ENCODE peak calls at places on chromosome 19, in eight cellular contexts. T is NCI-H460; L is heart left ventricle; Q is T-helper 9 cell; E is ELR; B is GF-D8; W is heart right ventricle; V is stimulated activated CD4-positive, alpha-beta T cell treated with anti-CD3 and anti-CD28 coated beads, Interleukin-1b, Interleukin-23, amount 100 ng/mL, for 24 hours. Z is an unnamed sample.

GRCh38 chr19:32605544-32605943 is 24.6 kb downstream of the PDCD5 start:
- DNase-seq in Q (no peak), T (no peak), L (no peak), W (no peak), V (no peak), E (no peak), B (no peak), Z (no peak)

GRCh38 chr19:2512523-2513431 is 36.9 kb downstream of the GADD45B start:
- DNase-seq in L (no peak), V (no peak), Q (no peak), W (no peak), B (no peak), T (no peak), E (no peak), Z (no peak)

GRCh38 chr19:17829855-17830566 is 8.7 kb upstream of the INSL3 start:
- DNase-seq in T (peak), Q (no peak), B (no peak), E (no peak), W (no peak), L (no peak), V (no peak), Z (peak)

GRCh38 chr19:40539070-40539469 is 37.6 kb upstream of the SHKBP1 start:
- DNase-seq in E (peak), W (no peak), T (no peak), L (no peak), V (no peak), B (no peak), Q (no peak), Z (no peak)

GRCh38 chr19:10603084-10603872 is 16.2 kb upstream of the AP1M2 start:
- DNase-seq in V (peak), L (peak), Q (peak), B (peak), E (peak), W (peak), T (no peak), Z (no peak)

GRCh38 chr19:34282611-34283519 is 28.5 kb downstream of the GARRE1 start:
- DNase-seq in E (no peak), Q (no peak), V (no peak), B (no peak), W (no peak), T (no peak), L (no peak), Z (no peak)

GRCh38 chr19:49362926-49363264 is 679 bp upstream of the TEAD2 start:
- DNase-seq in B (no peak), Q (no peak), E (peak), L (peak), V (no peak), T (no peak), W (peak), Z (no peak)

GRCh38 chr19:43300876-43301765 is 31.8 kb upstream of the PSG9 start:
- DNase-seq in L (no peak), T (no peak), V (no peak), W (no peak), E (peak), B (no peak), Q (no peak), Z (no peak)

GRCh38 chr19:14248578-14249011 is 42.6 kb upstream of the ADGRL1 start:
- DNase-seq in E (peak), W (peak), V (peak), T (no peak), B (no peak), Q (peak), L (peak), Z (peak)

GRCh38 chr19:54470991-54471782 is 1.9 kb downstream of the CDC42EP5 start:
- DNase-seq in Q (no peak), E (no peak), B (no peak), L (peak), W (peak), T (no peak), V (no peak), Z (no peak)

GRCh38 chr19:15641901-15642491 is 1.3 kb downstream of the CYP4F3 start:
- DNase-seq in L (no peak), T (no peak), V (no peak), W (no peak), Q (no peak), E (no peak), B (peak), Z (no peak)

GRCh38 chr19:776549-776948 is 20.7 kb upstream of the PTBP1 start:
- DNase-seq in T (no peak), V (no peak), E (no peak), B (no peak), W (no peak), Q (no peak), L (no peak), Z (no peak)

GRCh38 chr19:51294977-51295375 is 16.5 kb upstream of the IGLON5 start:
- DNase-seq in W (no peak), T (no peak), Q (no peak), L (no peak), V (no peak), B (no peak), E (no peak), Z (no peak)

GRCh38 chr19:48751835-48752510 is 468 bp downstream of the FUT1 start:
- DNase-seq in Q (no peak), V (no peak), T (no peak), L (no peak), W (no peak), E (no peak), B (no peak), Z (no peak)

GRCh38 chr19:9917322-9917721 is 19.0 kb downstream of the OLFM2 start:
- DNase-seq in Q (no peak), E (peak), W (peak), V (no peak), B (no peak), L (peak), T (peak), Z (peak)

GRCh38 chr19:57708641-57709354 is at the start of gene ZNF154:
- DNase-seq in Q (no peak), B (no peak), T (no peak), E (no peak), W (peak), V (no peak), L (peak), Z (no peak)

GRCh38 chr19:9909251-9909650 is 27.1 kb downstream of the OLFM2 start:
- DNase-seq in V (no peak), L (no peak), E (no peak), B (no peak), W (no peak), T (no peak), Q (no peak), Z (no peak)

GRCh38 chr19:17950310-17951150 is 16.4 kb upstream of the KCNN1 start:
- DNase-seq in L (no peak), E (no peak), B (no peak), V (no peak), W (no peak), T (no peak), Q (peak), Z (no peak)

GRCh38 chr19:30338878-30339623 is 33.1 kb upstream of the ZNF536 start:
- DNase-seq in W (no peak), Q (no peak), E (no peak), T (no peak), L (no peak), V (no peak), B (no peak), Z (no peak)

GRCh38 chr19:271856-272255 is 19.3 kb downstream of the PLPP2 start:
- DNase-seq in L (no peak), B (no peak), Q (no peak), E (no peak), T (no peak), W (no peak), V (no peak), Z (no peak)

GRCh38 chr19:44634785-44635184 is 8.9 kb upstream of the PVR start:
- DNase-seq in E (peak), Q (no peak), V (no peak), B (no peak), L (no peak), W (no peak), T (no peak), Z (no peak)

GRCh38 chr19:48933382-48933932 is at the start of gene DHDH:
- DNase-seq in T (peak), L (peak), V (peak), B (no peak), E (peak), Q (peak), W (peak), Z (peak)

GRCh38 chr19:10036601-10037071 is 23.4 kb downstream of the RDH8 start:
- DNase-seq in L (no peak), V (no peak), W (no peak), Q (no peak), E (no peak), B (no peak), T (no peak), Z (no peak)

GRCh38 chr19:38900220-38900629 is 456 bp downstream of the NFKBIB start:
- DNase-seq in V (no peak), T (no peak), Q (no peak), E (no peak), L (no peak), B (no peak), W (no peak), Z (no peak)

GRCh38 chr19:30783936-30784335 is 411.8 kb downstream of the ZNF536 start:
- DNase-seq in E (no peak), V (no peak), Q (no peak), W (no peak), L (no peak), B (no peak), T (no peak), Z (no peak)

GRCh38 chr19:801030-801860 is 4.0 kb downstream of the PTBP1 start:
- DNase-seq in T (no peak), L (peak), Q (no peak), V (no peak), B (peak), W (peak), E (no peak), Z (no peak)

GRCh38 chr19:30722236-30722635 is 350.1 kb downstream of the ZNF536 start:
- DNase-seq in V (no peak), L (no peak), T (no peak), W (no peak), B (no peak), Q (no peak), E (no peak), Z (no peak)